ENCODE peak calls at places on chromosomes 12 and 14, in five cellular contexts. R is HT1080, K is nucleus accumbens, Z is NCI-H146, S is fibroblast of pulmonary artery. T is an unnamed sample.

GRCh38 chr12:3493225-3494049 is 2.4 kb downstream of the PRMT8 start:
- DNase-seq in R (no peak), K (peak; percentile 51), Z (peak; percentile 54), S (no peak), T (no peak)

GRCh38 chr14:39491134-39491541 is 58.9 kb upstream of the FBXO33 start:
- DNase-seq in R (peak; percentile 15), K (no peak), Z (peak; percentile 29), S (peak; percentile 64), T (no peak)

GRCh38 chr14:101006008-101006407 is 102.5 kb upstream of the RTL1 start:
- DNase-seq in R (no peak), K (no peak), Z (no peak), S (no peak), T (no peak)

GRCh38 chr12:14774944-14775651 is 28.2 kb downstream of the WBP11 start:
- DNase-seq in R (peak; percentile 33), K (peak; percentile 45), Z (no peak), S (peak; percentile 74), T (no peak)

GRCh38 chr12:80412343-80412953 is 31.6 kb upstream of the PTPRQ start:
- DNase-seq in R (peak; percentile 46), K (no peak), Z (peak; percentile 79), S (peak; percentile 76), T (no peak)

GRCh38 chr12:34406228-34406995 is 384.1 kb downstream of the ALG10 start:
- DNase-seq in R (no peak), K (no peak), Z (no peak), S (no peak), T (no peak)

GRCh38 chr12:116136340-116136739 is 141.2 kb downstream of the MED13L start:
- DNase-seq in R (peak; percentile 63), K (no peak), Z (no peak), S (peak; percentile 72), T (no peak)

GRCh38 chr12:63997198-63997597 is 152.7 kb downstream of the SRGAP1 start:
- DNase-seq in R (no peak), K (no peak), Z (no peak), S (no peak), T (no peak)

GRCh38 chr14:98945611-98946570 is 326.1 kb downstream of the BCL11B start:
- DNase-seq in R (no peak), K (no peak), Z (no peak), S (no peak), T (no peak)

GRCh38 chr12:22043943-22044342 is 2.1 kb upstream of the CMAS start:
- DNase-seq in R (no peak), K (no peak), Z (no peak), S (no peak), T (no peak)

GRCh38 chr12:19642305-19642704 is 203.0 kb downstream of the AEBP2 start:
- DNase-seq in R (no peak), K (no peak), Z (peak; percentile 8), S (no peak), T (no peak)

T was measured in neural crest cell.